ENCODE peak calls at places on chromosomes 1 and 21, in five cellular contexts. X is cardiac muscle cell, K is esophagus squamous epithelium, Z is astrocyte, T is RWPE2. L is an unnamed sample. For H3K4me1, the result is how much of the 10 kb centered on the place peaks cover.

GRCh38 chr1:100794719-100795645 is 75.4 kb downstream of the VCAM1 start:
- DNase-seq in X (peak), K (no peak), Z (peak), T (no peak), L (no peak)

GRCh38 chr1:113677250-113678158 is 81.8 kb downstream of the PHTF1 start:
- DNase-seq in X (peak), K (no peak), Z (peak), T (no peak), L (no peak)

GRCh38 chr1:209490013-209490412 is 93.5 kb upstream of the CAMK1G start:
- DNase-seq in X (peak), K (no peak), Z (peak), T (no peak), L (peak)

GRCh38 chr1:245463392-245464165 is 308.8 kb downstream of the KIF26B start:
- DNase-seq in X (no peak), K (no peak), Z (no peak), T (no peak), L (peak)

GRCh38 chr1:44289530-44289929 is 65.5 kb downstream of the ERI3 start:
- DNase-seq in X (no peak), K (no peak), Z (no peak), T (no peak), L (no peak)

GRCh38 chr1:58515794-58516401 is 30.6 kb downstream of the OMA1 start:
- DNase-seq in X (peak), K (no peak), Z (peak), T (no peak), L (peak)

GRCh38 chr1:34162852-34163766 is 1.9 kb downstream of the CSMD2 start:
- DNase-seq in X (peak), K (peak), Z (peak), T (no peak), L (peak)

GRCh38 chr1:109873278-109874175 is 37.1 kb upstream of the CSF1 start:
- DNase-seq in X (peak), K (no peak), Z (peak), T (no peak), L (no peak)

GRCh38 chr1:225479341-225479740 is 51.5 kb upstream of the LBR start:
- DNase-seq in X (no peak), K (no peak), Z (no peak), T (no peak), L (no peak)

GRCh38 chr21:43716376-43717165 is 2.4 kb upstream of the PDXK start:
- DNase-seq in X (no peak), K (no peak), Z (peak), T (no peak), L (no peak)

GRCh38 chr1:29305943-29306342 is 69.6 kb downstream of the PTPRU start:
- DNase-seq in X (peak), K (no peak), Z (no peak), T (no peak), L (no peak)

GRCh38 chr1:7956218-7957032 is 5.1 kb upstream of the PARK7 start:
- DNase-seq in X (no peak), K (no peak), Z (peak), T (no peak), L (peak)

GRCh38 chr1:17765444-17766411 is 10.6 kb downstream of the ACTL8 start:
- DNase-seq in X (peak), K (no peak), Z (peak), T (no peak), L (no peak)

GRCh38 chr21:32392880-32393676 is at the start of gene URB1:
- DNase-seq in X (peak), K (peak), Z (peak), T (peak), L (peak)

GRCh38 chr1:89912073-89912472 is 82.8 kb upstream of the ZNF326 start:
- DNase-seq in X (no peak), K (no peak), Z (no peak), T (no peak), L (no peak)

GRCh38 chr1:89918794-89919155 is 76.1 kb upstream of the ZNF326 start:
- DNase-seq in X (no peak), K (no peak), Z (no peak), T (no peak), L (no peak)

GRCh38 chr1:89919174-89919573 is 75.7 kb upstream of the ZNF326 start:
- DNase-seq in X (no peak), K (no peak), Z (no peak), T (no peak), L (no peak)

GRCh38 chr1:89918127-89918793 is 76.7 kb upstream of the ZNF326 start:
- DNase-seq in X (no peak), K (no peak), Z (peak), T (no peak), L (no peak)

GRCh38 chr1:89917353-89917752 is 77.6 kb upstream of the ZNF326 start:
- DNase-seq in X (no peak), K (no peak), Z (no peak), T (no peak), L (no peak)
- H3K4me1 ChIP-seq in X (under half), K (under half), Z (under half), T (under half), L (under half)

GRCh38 chr1:82171955-82172354 is 371.2 kb downstream of the ADGRL2 start:
- DNase-seq in X (no peak), K (no peak), Z (no peak), T (no peak), L (no peak)
- H3K4me1 ChIP-seq in X (under half), K (under half), Z (under half), T (under half), L (under half)

DNA sequence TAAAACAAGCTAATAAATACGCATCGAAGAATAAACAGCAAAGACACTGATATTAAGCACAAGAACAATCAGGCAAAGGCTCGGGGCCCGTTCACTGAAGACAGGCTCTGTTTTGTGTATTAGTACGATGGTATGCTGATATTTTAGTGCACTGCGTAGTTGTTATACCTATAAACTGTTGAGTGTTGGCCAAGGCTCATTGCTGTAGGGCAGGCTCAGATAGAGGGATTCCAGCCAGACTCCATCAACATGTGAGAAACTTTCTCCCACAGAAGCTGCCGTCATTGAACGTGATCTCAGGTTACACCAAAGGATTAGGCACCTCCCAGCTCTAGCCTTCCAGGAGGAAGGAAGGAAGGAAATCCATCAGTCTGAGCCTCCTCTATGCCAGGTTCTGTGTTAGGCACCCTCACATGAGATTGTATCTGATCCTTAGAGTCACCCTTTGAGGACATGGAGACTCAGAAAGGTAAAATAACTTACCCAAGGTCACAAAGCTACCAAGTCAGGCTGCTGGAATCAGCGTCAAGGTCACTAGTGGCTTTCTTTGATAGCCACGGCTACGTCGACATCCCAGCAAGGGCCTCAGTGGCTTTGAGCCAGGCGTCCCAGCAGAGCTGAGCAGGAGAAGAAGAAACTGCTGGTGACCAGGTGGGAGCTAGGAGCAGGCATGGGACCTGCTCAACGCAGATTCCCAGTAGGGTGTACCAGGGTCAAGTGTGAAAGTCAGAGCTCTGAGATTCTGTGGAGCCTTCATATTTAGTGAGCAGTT is 14.8 kb downstream of the BCAR3 start:
- DNase-seq in X (peak), K (no peak), Z (peak), T (no peak), L (peak)
- H3K4me1 ChIP-seq in X (under half), K (under half), Z (half or more), T (half or more), L (half or more)

DNA sequence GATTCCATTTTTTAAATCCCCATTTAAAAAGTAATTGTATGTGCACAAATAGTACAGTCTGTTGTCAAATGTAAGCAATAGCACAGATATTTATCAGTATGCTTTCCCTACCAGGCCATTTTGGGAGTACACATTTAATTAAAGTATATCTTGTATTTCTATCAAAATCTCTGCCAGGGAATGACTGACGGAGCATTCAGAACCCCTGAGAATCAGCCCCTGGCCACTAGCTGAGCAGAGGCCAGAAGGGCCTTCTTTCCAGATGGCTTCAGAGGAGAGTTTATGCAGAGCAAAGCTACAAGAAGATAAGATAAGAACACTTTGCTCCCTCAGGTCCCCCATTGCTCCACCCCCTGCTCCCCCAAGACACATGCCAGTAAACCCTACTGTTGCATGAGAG is 99.9 kb upstream of the PROX1 start:
- DNase-seq in X (no peak), K (no peak), Z (no peak), T (no peak), L (no peak)
- H3K4me1 ChIP-seq in X (under half), K (under half), Z (under half), T (under half), L (under half)

GRCh38 chr1:39590546-39590945 is 14.0 kb upstream of the PABPC4 start:
- DNase-seq in X (peak), K (no peak), Z (peak), T (no peak), L (no peak)
- H3K4me1 ChIP-seq in X (under half), K (under half), Z (under half), T (under half), L (under half)

GRCh38 chr1:21334214-21335087 is 44.2 kb upstream of the ECE1 start:
- DNase-seq in X (peak), K (peak), Z (peak), T (no peak), L (peak)
- H3K4me1 ChIP-seq in X (under half), K (under half), Z (under half), T (under half), L (under half)

DNA sequence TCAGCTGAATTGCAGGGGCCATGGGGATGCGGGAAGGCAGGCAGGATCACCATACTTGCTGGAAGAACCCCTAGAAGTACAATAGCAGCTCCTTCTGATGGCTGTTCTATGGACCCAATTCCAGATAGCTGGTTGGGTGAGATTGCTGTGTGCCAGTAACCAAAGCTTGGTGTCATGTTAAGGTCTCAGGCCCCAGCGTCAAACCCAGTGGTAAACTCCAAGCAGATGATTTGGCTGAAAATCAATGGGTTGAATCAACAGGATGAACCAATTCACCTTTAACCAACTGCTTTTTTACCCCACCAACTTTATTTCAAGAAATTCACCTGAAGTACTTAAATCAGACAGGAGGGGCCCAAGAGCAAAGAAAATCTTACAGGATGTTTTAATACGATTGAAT is 37.8 kb downstream of the C8B start:
- DNase-seq in X (no peak), K (no peak), Z (no peak), T (no peak), L (no peak)
- H3K4me1 ChIP-seq in X (under half), K (under half), Z (under half), T (under half), L (under half)

GRCh38 chr1:91683598-91683951 is 182.9 kb downstream of the CDC7 start:
- DNase-seq in X (no peak), K (no peak), Z (no peak), T (no peak), L (no peak)
- H3K4me1 ChIP-seq in X (under half), K (under half), Z (under half), T (under half), L (under half)

GRCh38 chr1:40689737-40690136 is 1.8 kb upstream of the NFYC start:
- DNase-seq in X (no peak), K (no peak), Z (no peak), T (no peak), L (no peak)

GRCh38 chr1:40690919-40691537 is 476 bp upstream of the NFYC start:
- DNase-seq in X (no peak), K (no peak), Z (no peak), T (no peak), L (no peak)

GRCh38 chr1:40693425-40693824 is 1.9 kb downstream of the NFYC start:
- DNase-seq in X (no peak), K (no peak), Z (no peak), T (no peak), L (no peak)

GRCh38 chr1:40692429-40692905 is 963 bp downstream of the NFYC start:
- DNase-seq in X (peak), K (no peak), Z (peak), T (no peak), L (no peak)

DNA sequence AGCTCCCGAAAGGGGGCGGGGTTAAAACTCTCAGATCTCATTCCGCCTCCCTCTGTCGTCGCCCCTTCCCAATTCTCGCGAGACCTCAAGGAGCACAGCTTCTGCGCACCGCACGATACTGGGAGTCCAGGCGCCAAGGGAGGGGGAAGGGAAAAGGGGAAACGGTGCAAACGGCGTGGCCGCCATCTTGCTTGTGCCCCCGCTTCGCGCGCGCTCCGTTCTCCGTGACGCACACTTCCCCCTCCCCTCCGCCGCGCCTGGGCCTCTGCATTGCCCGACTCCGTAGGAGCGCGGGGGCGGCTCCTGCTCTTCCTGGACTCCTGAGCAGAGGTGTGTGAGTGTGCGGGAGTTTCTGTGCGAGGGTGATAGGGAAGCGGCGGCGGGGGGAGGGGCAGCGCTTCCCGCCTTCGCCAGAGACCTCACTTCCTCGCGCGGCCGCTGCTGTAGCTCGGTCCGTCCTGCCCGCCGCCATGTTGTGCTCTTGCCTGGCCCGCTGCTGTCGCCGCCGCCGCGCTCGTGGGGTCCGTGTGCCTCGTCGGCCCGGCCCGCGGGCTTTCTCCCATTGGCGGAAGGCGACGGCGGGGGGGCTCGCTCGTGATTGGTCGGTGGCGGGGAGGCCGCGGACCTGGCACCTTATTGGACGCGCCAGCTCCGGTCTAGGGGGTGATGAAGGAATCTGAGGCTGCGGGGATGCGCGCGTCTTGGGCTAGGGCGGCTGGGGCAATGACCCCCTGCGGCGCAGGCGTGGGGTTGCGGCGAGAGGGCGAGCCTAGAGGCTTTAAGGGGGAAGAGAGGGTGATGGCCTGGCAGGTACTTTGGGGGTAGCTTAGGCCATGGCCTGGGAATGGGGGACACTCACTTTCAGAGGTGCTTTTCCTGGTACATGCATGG is at the start of gene NFYC:
- DNase-seq in X (peak), K (peak), Z (peak), T (peak), L (peak)
- H3K4me1 ChIP-seq in X (under half), K (under half), Z (under half), T (under half), L (under half)